ENCODE peak calls at places on chromosomes 3 and 15, in six cellular contexts. T is mesenteric fat pad; M is stimulated activated naive CD8-positive, alpha-beta T cell treated with anti-CD3 and anti-CD28 coated beads, Interleukin-15, Interleukin-2, amounts not matched to agents 100 U/mL and 50 U/mL, for 24 hours; Z is SW 1271; D is A172; X is hippocampal formation. B is an unnamed sample.

GRCh38 chr3:54053882-54054281 is 68.5 kb upstream of the CACNA2D3 start:
- DNase-seq in X (no peak), T (no peak), M (no peak), D (no peak), Z (no peak), B (no peak)

GRCh38 chr15:31488437-31489204 is 162.0 kb downstream of the KLF13 start:
- DNase-seq in T (no peak), Z (no peak), M (no peak), D (peak; percentile 84), X (peak; percentile 37), B (no peak)

GRCh38 chr3:65595997-65596300 is 442.8 kb downstream of the MAGI1 start:
- DNase-seq in T (no peak), D (no peak), X (no peak), Z (no peak), M (no peak), B (no peak)

GRCh38 chr15:45729146-45729545 is 94.3 kb downstream of the SQOR start:
- DNase-seq in T (no peak), M (no peak), X (no peak), D (peak; percentile 22), Z (no peak), B (no peak)

GRCh38 chr3:21551019-21551418 is 200.0 kb downstream of the ZNF385D start:
- DNase-seq in T (no peak), M (no peak), Z (no peak), D (peak; percentile 57), X (no peak), B (no peak)

GRCh38 chr3:27792869-27793268 is 70.7 kb upstream of the EOMES start:
- DNase-seq in M (no peak), Z (no peak), T (no peak), D (no peak), X (no peak), B (no peak)

GRCh38 chr15:66682865-66683264 is 19.2 kb upstream of the SMAD6 start:
- DNase-seq in M (no peak), Z (no peak), T (no peak), D (no peak), X (no peak), B (no peak)

GRCh38 chr3:138441742-138442141 is 7.3 kb downstream of the ESYT3 start:
- DNase-seq in T (peak; percentile 3), Z (no peak), D (peak; percentile 51), M (no peak), X (no peak), B (no peak)